ENCODE peak calls at places on chromosomes 3 and 15, in eight cellular contexts. G, R, X, H, V, F, C and Y are unnamed samples. For H3K4me1, the result is how much of the 10 kb centered on the place peaks cover.

GRCh38 chr3:70506775-70507174 is 194.3 kb upstream of the MDFIC2 start:
- DNase-seq in G (no peak), R (no peak), X (no peak), H (no peak), V (no peak), F (no peak), C (no peak), Y (no peak)

GRCh38 chr15:29456255-29456654 is 186.6 kb upstream of the NSMCE3 start:
- DNase-seq in G (no peak), R (no peak), X (no peak), H (no peak), V (no peak), F (no peak), C (no peak), Y (no peak)

GRCh38 chr15:64222573-64223361 is 59.9 kb upstream of the PPIB start:
- DNase-seq in G (peak), R (no peak), X (no peak), H (no peak), V (no peak), F (no peak), C (no peak), Y (no peak)

GRCh38 chr15:32870240-32871033 is 152.6 kb downstream of the GREM1 start:
- DNase-seq in G (peak), R (no peak), X (no peak), H (no peak), V (no peak), F (peak), C (no peak), Y (no peak)

GRCh38 chr3:22159004-22159695 is 408.1 kb upstream of the ZNF385D start:
- DNase-seq in G (no peak), R (no peak), X (no peak), H (no peak), V (no peak), F (no peak), C (no peak), Y (no peak)

GRCh38 chr3:15348246-15348645 is 15.9 kb upstream of the SH3BP5 start:
- DNase-seq in G (no peak), R (no peak), X (no peak), H (no peak), V (no peak), F (no peak), C (no peak), Y (no peak)

GRCh38 chr15:64009798-64010241 is 36.5 kb downstream of the DAPK2 start:
- DNase-seq in G (peak), R (no peak), X (no peak), H (no peak), V (no peak), F (peak), C (no peak), Y (no peak)

GRCh38 chr15:39211108-39211979 is 369.5 kb upstream of the THBS1 start:
- DNase-seq in G (no peak), R (no peak), X (no peak), H (no peak), V (no peak), F (no peak), C (no peak), Y (no peak)

GRCh38 chr3:71005797-71006321 is 577.7 kb downstream of the FOXP1 start:
- DNase-seq in G (no peak), R (no peak), X (no peak), H (no peak), V (no peak), F (no peak), C (no peak), Y (no peak)

GRCh38 chr15:40323953-40324937 is 753 bp downstream of the INAFM2 start:
- DNase-seq in G (no peak), R (no peak), X (no peak), H (peak), V (peak), F (no peak), C (no peak), Y (no peak)
- H3K4me1 ChIP-seq in G (under half), R (under half), X (half or more), H (under half), V (under half), F (under half), C (half or more), Y (under half)

DNA sequence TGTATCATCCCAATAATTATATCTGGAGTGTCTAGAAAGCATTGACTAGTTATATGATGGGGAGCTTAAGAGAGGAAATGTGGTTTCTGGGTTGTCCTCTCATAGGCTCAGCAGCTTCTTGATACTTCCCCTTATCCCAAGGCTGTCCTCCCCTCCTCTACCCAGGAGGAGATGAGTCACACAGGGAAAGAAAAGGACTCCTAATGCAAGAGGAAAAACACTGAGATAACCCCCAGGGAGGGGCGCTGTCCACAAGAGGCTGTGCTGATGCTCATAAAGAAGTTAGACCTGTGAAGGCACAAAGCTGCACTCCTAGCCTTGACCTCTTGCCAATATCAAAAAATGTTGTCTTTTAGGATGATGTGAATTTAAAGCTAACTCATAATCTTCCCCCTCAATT is 28.8 kb upstream of the GYG1 start:
- DNase-seq in G (peak), R (peak), X (peak), H (peak), V (no peak), F (peak), C (no peak), Y (peak)
- TF ChIP-seq CTCF in G (peak), R (peak), X (no peak), H (peak), V (peak), F (peak), C (no peak), Y (no peak)

DNA sequence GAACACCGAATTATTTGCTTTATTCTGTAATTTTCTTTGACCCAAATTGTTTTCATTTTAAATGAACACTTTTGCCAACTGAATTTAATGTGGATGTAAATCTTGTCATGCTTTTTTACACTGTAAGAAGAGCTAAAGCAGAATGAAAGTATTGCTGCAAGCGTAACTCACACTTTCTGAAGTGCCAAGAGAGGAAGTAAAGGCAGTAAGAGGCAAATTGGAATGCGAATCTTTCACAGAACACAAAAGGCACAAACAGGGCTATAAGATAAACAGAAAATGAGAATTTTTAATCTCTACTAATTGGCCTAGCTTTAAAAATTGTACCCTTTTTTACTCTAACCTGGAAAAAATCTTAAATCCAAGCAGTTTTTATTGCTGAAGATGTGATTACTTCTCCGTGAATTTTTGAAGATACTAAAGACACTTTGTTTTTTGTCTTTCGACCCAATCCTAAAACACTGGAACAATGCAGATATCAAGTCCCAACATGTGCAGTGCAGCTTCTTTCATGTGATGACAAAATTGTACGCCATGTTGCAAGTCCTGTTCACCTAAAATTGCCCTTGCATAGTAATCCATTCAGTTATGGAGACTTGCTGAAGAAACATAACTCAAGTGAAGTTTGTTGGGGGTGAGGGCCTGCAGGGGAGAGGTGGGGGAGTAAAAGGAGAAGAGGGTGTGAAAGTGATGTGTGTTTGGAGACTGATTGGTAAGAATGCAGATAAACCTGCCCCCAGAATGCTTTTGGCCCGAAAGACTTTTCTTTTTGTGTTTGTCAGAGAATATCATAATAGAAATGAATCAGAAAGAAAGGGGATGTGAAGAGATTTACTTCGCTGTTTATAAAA is 1.4 kb downstream of the ARID3B start:
- DNase-seq in G (no peak), R (no peak), X (no peak), H (no peak), V (no peak), F (no peak), C (no peak), Y (no peak)
- H3K4me3 ChIP-seq in G (peak), R (peak), X (peak), H (peak), V (peak), F (no peak), C (peak), Y (no peak)

GRCh38 chr3:32835049-32835371 is 17.2 kb downstream of the TRIM71 start:
- DNase-seq in G (no peak), R (no peak), X (no peak), H (no peak), V (no peak), F (no peak), C (no peak), Y (no peak)

GRCh38 chr3:32835943-32836342 is 18.1 kb downstream of the TRIM71 start:
- DNase-seq in G (no peak), R (no peak), X (no peak), H (no peak), V (no peak), F (no peak), C (no peak), Y (no peak)

GRCh38 chr3:32837366-32837765 is 19.6 kb downstream of the TRIM71 start:
- DNase-seq in G (no peak), R (no peak), X (no peak), H (no peak), V (no peak), F (no peak), C (no peak), Y (no peak)

GRCh38 chr3:32837789-32838188 is 20.0 kb downstream of the TRIM71 start:
- DNase-seq in G (no peak), R (no peak), X (no peak), H (no peak), V (no peak), F (no peak), C (no peak), Y (no peak)

DNA sequence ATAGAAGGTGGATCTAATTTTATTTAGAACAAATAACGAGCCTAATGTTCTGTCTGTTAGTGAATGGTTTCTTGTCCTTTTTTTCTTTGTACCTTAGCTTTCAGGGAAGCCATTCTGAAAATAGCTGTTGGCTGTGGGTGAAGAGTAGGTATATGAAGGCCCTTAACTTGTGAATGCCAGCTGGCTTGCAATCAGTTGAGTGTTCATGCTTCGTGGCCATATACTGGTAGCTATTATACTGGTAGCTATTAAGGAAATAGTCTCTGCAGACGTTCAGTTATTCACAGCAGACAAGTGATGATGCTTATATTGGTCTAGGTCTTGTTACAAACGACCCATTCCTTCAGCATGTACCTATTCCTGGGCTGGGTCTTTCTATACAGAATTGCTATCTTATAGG is 18.8 kb downstream of the TRIM71 start:
- DNase-seq in G (no peak), R (no peak), X (no peak), H (no peak), V (no peak), F (no peak), C (no peak), Y (no peak)
- H3K4me1 ChIP-seq in G (under half), R (under half), X (under half), H (half or more), V (under half), F (under half), C (under half), Y (under half)

GRCh38 chr3:49899815-49900214 is 3.9 kb downstream of the MST1R start:
- DNase-seq in G (no peak), R (no peak), X (no peak), H (peak), V (peak), F (peak), C (no peak), Y (no peak)
- TF ChIP-seq CTCF in G (peak), R (peak), X (no peak), H (peak), V (peak), F (peak), C (peak), Y (no peak)

GRCh38 chr3:152388631-152389030 is 119.9 kb downstream of the MBNL1 start:
- DNase-seq in G (no peak), R (no peak), X (no peak), H (no peak), V (no peak), F (no peak), C (no peak), Y (no peak)

GRCh38 chr3:152384412-152384811 is 115.7 kb downstream of the MBNL1 start:
- DNase-seq in G (no peak), R (no peak), X (no peak), H (no peak), V (no peak), F (no peak), C (no peak), Y (no peak)

GRCh38 chr3:152383136-152383606 is 114.4 kb downstream of the MBNL1 start:
- DNase-seq in G (no peak), R (no peak), X (no peak), H (no peak), V (no peak), F (no peak), C (no peak), Y (no peak)

GRCh38 chr3:152385761-152386160 is 117.0 kb downstream of the MBNL1 start:
- DNase-seq in G (peak), R (peak), X (no peak), H (no peak), V (no peak), F (no peak), C (no peak), Y (no peak)

GRCh38 chr3:152386208-152386607 is 117.5 kb downstream of the MBNL1 start:
- DNase-seq in G (no peak), R (no peak), X (no peak), H (no peak), V (no peak), F (no peak), C (no peak), Y (no peak)
- H3K4me3 ChIP-seq in G (no peak), R (no peak), X (no peak), H (no peak), V (no peak), F (no peak), C (no peak), Y (no peak)

DNA sequence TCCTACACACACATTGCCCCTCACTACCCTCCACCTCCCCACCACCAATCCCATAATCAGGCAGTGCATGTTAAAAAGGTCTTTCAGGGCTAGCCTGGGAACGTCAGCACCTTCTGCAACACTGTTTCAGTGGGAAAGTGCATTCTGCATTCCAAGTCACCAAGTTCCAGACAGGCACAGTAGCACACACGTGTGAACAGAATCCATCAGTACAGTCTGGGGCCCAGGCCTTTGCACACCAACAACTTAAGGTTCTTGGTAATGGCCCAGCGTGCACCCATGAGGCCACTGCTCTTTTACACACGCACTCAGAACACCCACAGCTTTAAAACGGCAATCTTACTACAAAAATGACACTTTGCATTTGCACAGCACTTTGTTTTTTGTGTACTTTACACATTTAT is 1.2 kb downstream of the ANXA2 start:
- DNase-seq in G (no peak), R (peak), X (no peak), H (no peak), V (no peak), F (no peak), C (no peak), Y (no peak)
- H3K4me1 ChIP-seq in G (under half), R (half or more), X (half or more), H (under half), V (under half), F (under half), C (half or more), Y (half or more)

GRCh38 chr15:70035719-70036077 is 62.0 kb downstream of the TLE3 start:
- DNase-seq in G (no peak), R (no peak), X (no peak), H (no peak), V (no peak), F (peak), C (no peak), Y (no peak)

GRCh38 chr15:70035051-70035718 is 62.5 kb downstream of the TLE3 start:
- DNase-seq in G (no peak), R (no peak), X (no peak), H (no peak), V (no peak), F (no peak), C (no peak), Y (no peak)

GRCh38 chr15:70038730-70039392 is 58.9 kb downstream of the TLE3 start:
- DNase-seq in G (no peak), R (no peak), X (no peak), H (no peak), V (no peak), F (no peak), C (no peak), Y (no peak)

GRCh38 chr15:70034596-70034995 is 63.1 kb downstream of the TLE3 start:
- DNase-seq in G (no peak), R (no peak), X (no peak), H (no peak), V (no peak), F (no peak), C (no peak), Y (no peak)

GRCh38 chr15:70036585-70037343 is 61.0 kb downstream of the TLE3 start:
- DNase-seq in G (no peak), R (no peak), X (no peak), H (no peak), V (no peak), F (peak), C (no peak), Y (no peak)
- TF ChIP-seq CTCF in G (no peak), R (no peak), X (no peak), H (no peak), V (no peak), F (no peak), C (no peak), Y (no peak)